ENCODE peak calls at places on chromosome 21, in four cellular contexts. One of them, this sample, is unnamed.

GRCh38 chr21:16302851-16303282 is 573.1 kb downstream of the USP25 start:
- DNase-seq in K562: no peak
- DNase-seq in H1: no peak
- DNase-seq in GM12878: no peak
- DNase-seq in this sample: no peak

GRCh38 chr21:39601194-39601940 is 11.4 kb upstream of the B3GALT5 start:
- DNase-seq in K562: no peak
- DNase-seq in H1: no peak
- DNase-seq in GM12878: no peak
- DNase-seq in this sample: no peak

GRCh38 chr21:37490084-37490483 is 123.5 kb downstream of the DYRK1A start:
- DNase-seq in GM12878: no peak
- DNase-seq in H1: no peak
- DNase-seq in K562: no peak
- DNase-seq in this sample: no peak

GRCh38 chr21:18725653-18726052 is 322.1 kb upstream of the TMPRSS15 start:
- DNase-seq in K562: no peak
- DNase-seq in GM12878: no peak
- DNase-seq in H1: no peak
- DNase-seq in this sample: no peak

GRCh38 chr21:38841472-38841871 is 35.7 kb downstream of the ETS2 start:
- DNase-seq in K562: no peak
- DNase-seq in GM12878: no peak
- DNase-seq in H1: no peak
- DNase-seq in this sample: no peak

GRCh38 chr21:39353295-39353694 is 4.4 kb upstream of the HMGN1 start:
- DNase-seq in K562: no peak
- DNase-seq in GM12878: no peak
- DNase-seq in H1: no peak
- DNase-seq in this sample: no peak

GRCh38 chr21:23968722-23969647 is 1638.3 kb downstream of the MRPL39 start:
- DNase-seq in GM12878: peak
- DNase-seq in H1: peak
- DNase-seq in K562: peak
- DNase-seq in this sample: no peak

GRCh38 chr21:39057121-39057520 is 126.1 kb downstream of the PSMG1 start:
- DNase-seq in H1: no peak
- DNase-seq in GM12878: no peak
- DNase-seq in K562: no peak
- DNase-seq in this sample: no peak

GRCh38 chr21:31343680-31344480 is at the start of gene TIAM1:
- DNase-seq in K562: no peak
- DNase-seq in GM12878: no peak
- DNase-seq in H1: peak
- DNase-seq in this sample: no peak

GRCh38 chr21:43277481-43278351 is 108.9 kb downstream of the CRYAA start:
- DNase-seq in H1: no peak
- DNase-seq in K562: no peak
- DNase-seq in GM12878: no peak
- DNase-seq in this sample: no peak

GRCh38 chr21:39911286-39911685 is 44.0 kb downstream of the PCP4 start:
- DNase-seq in H1: no peak
- DNase-seq in K562: no peak
- DNase-seq in GM12878: no peak
- DNase-seq in this sample: no peak

GRCh38 chr21:45074818-45075605 is 632 bp downstream of the ADARB1 start:
- DNase-seq in H1: peak
- DNase-seq in K562: peak
- DNase-seq in GM12878: no peak
- DNase-seq in this sample: no peak

GRCh38 chr21:18478513-18478912 is 74.9 kb upstream of the TMPRSS15 start:
- DNase-seq in K562: no peak
- DNase-seq in H1: no peak
- DNase-seq in GM12878: no peak
- DNase-seq in this sample: no peak

GRCh38 chr21:15003463-15004135 is 61.2 kb downstream of the NRIP1 start:
- DNase-seq in K562: no peak
- DNase-seq in H1: no peak
- DNase-seq in GM12878: no peak
- DNase-seq in this sample: no peak

GRCh38 chr21:16674949-16675348 is 837.9 kb upstream of the CXADR start:
- DNase-seq in GM12878: no peak
- DNase-seq in K562: no peak
- DNase-seq in H1: no peak
- DNase-seq in this sample: no peak

GRCh38 chr21:9772348-9772672 is 749.1 kb upstream of the TPTE start:
- DNase-seq in GM12878: no peak
- DNase-seq in H1: no peak
- DNase-seq in K562: no peak
- DNase-seq in this sample: no peak

GRCh38 chr21:44887807-44888580 is 14.5 kb upstream of the PTTG1IP start:
- DNase-seq in K562: no peak
- DNase-seq in H1: no peak
- DNase-seq in GM12878: no peak
- DNase-seq in this sample: no peak

GRCh38 chr21:37644666-37645065 is 271.6 kb downstream of the KCNJ6 start:
- DNase-seq in GM12878: no peak
- DNase-seq in K562: no peak
- DNase-seq in H1: no peak
- DNase-seq in this sample: no peak

GRCh38 chr21:21845901-21846396 is 847.7 kb downstream of the NCAM2 start:
- DNase-seq in GM12878: no peak
- DNase-seq in H1: no peak
- DNase-seq in K562: no peak
- DNase-seq in this sample: no peak

GRCh38 chr21:43317959-43318358 is 109.0 kb downstream of the SIK1 start:
- DNase-seq in K562: peak
- DNase-seq in GM12878: no peak
- DNase-seq in H1: no peak
- DNase-seq in this sample: no peak

GRCh38 chr21:44423312-44423821 is 31.9 kb upstream of the LRRC3 start:
- DNase-seq in K562: no peak
- DNase-seq in GM12878: no peak
- DNase-seq in H1: no peak
- DNase-seq in this sample: no peak

GRCh38 chr21:14901482-14901958 is 163.3 kb downstream of the NRIP1 start:
- DNase-seq in GM12878: no peak
- DNase-seq in H1: no peak
- DNase-seq in K562: no peak
- DNase-seq in this sample: peak

GRCh38 chr21:36706951-36707762 is 8.2 kb downstream of the SIM2 start:
- DNase-seq in H1: peak
- DNase-seq in K562: no peak
- DNase-seq in GM12878: no peak
- DNase-seq in this sample: no peak

DNA sequence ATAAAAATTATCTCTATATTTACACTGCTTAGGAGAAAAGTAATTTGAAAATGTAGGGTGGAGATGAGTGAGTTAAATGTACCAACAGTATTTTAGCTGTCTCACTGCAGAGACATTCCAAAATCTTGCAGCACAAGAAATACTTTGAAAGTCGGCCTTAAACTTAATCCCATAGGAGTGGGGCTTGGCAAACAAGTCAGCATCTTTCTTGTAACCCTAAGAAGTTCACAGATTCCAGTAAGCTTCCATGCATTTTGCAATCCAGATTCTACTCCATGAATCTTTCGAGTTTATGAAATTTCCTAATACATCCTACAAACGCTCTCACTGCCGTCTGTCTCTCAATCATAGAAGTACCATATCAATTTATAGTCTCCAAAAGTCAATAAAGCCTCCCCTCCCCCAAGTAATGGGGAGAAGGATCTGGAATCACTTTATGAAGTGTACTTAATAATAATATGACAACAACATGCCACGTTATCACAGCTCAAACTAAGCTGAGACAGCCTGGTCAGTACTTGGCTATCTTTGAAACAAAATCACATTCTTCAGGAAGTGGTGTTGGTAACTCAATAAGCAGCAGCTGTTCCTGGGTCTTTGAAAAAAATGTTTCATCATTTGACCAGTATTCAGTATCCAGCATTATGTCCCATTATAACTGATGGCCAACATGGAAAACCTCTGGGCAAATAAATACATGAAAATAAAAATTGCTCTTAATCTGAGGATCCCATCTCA is 317.4 kb upstream of the RUNX1 start:
- DNase-seq in GM12878: no peak
- DNase-seq in K562: no peak
- DNase-seq in H1: no peak
- DNase-seq in this sample: no peak
- TF ChIP-seq YY1 in GM12878: no peak
- TF ChIP-seq YY1 in K562: no peak
- TF ChIP-seq YY1 in H1: no peak
- TF ChIP-seq YY1 in this sample: no peak

GRCh38 chr21:33364830-33365229 is 38.4 kb upstream of the IFNGR2 start:
- DNase-seq in GM12878: no peak
- DNase-seq in K562: no peak
- DNase-seq in H1: no peak
- DNase-seq in this sample: no peak

GRCh38 chr21:33360281-33360680 is 35.5 kb downstream of the IFNAR1 start:
- DNase-seq in H1: no peak
- DNase-seq in K562: no peak
- DNase-seq in GM12878: no peak
- DNase-seq in this sample: no peak

GRCh38 chr21:33360871-33361602 is 36.3 kb downstream of the IFNAR1 start:
- DNase-seq in GM12878: peak
- DNase-seq in H1: peak
- DNase-seq in K562: peak
- DNase-seq in this sample: no peak

GRCh38 chr21:33359446-33359845 is 34.7 kb downstream of the IFNAR1 start:
- DNase-seq in GM12878: no peak
- DNase-seq in H1: no peak
- DNase-seq in K562: no peak
- DNase-seq in this sample: no peak

GRCh38 chr21:33362044-33362555 is 37.3 kb downstream of the IFNAR1 start:
- DNase-seq in GM12878: no peak
- DNase-seq in H1: peak
- DNase-seq in K562: no peak
- DNase-seq in this sample: no peak
- TF ChIP-seq POLR2AphosphoS5 in GM12878: peak
- TF ChIP-seq POLR2AphosphoS5 in H1: peak
- TF ChIP-seq POLR2AphosphoS5 in K562: no peak
- TF ChIP-seq POLR2AphosphoS5 in this sample: no peak

GRCh38 chr21:25569084-25569483 is 38.2 kb downstream of the MRPL39 start:
- DNase-seq in GM12878: no peak
- DNase-seq in H1: no peak
- DNase-seq in K562: no peak
- DNase-seq in this sample: no peak
- TF ChIP-seq EGR1 in GM12878: no peak
- TF ChIP-seq EGR1 in H1: no peak
- TF ChIP-seq EGR1 in K562: no peak
- TF ChIP-seq EGR1 in this sample: no peak

DNA sequence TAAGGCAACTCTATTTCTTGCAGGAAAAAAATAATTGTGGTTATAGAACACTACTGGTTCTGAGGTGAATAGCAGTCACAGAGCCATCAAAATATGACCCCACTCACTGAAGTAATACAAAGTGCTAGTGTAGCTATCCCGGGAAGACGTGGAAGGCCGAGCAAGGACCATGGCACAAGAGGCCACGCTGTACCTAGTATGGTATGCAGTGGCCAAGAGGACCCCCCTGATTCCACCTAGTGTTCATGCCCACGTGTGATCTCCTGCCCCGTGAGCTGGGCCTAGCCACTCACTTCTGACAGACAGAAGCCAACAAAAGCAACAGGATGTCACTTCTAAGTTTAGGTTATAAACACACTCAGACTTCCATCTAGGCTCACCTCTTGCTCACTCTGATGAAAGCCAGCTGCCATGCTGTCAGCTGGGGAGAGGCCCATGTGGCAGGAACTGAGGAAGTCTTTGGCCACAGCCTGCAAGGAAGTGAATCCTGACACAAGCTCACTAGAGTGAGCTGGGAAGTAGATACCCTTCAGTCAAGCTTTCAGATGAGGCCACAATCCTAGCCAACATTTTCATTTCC is 21.7 kb upstream of the LSS start:
- DNase-seq in H1: no peak
- DNase-seq in K562: no peak
- DNase-seq in GM12878: no peak
- DNase-seq in this sample: no peak
- TF ChIP-seq YY1 in H1: no peak
- TF ChIP-seq YY1 in K562: no peak
- TF ChIP-seq YY1 in GM12878: no peak
- TF ChIP-seq YY1 in this sample: no peak

DNA sequence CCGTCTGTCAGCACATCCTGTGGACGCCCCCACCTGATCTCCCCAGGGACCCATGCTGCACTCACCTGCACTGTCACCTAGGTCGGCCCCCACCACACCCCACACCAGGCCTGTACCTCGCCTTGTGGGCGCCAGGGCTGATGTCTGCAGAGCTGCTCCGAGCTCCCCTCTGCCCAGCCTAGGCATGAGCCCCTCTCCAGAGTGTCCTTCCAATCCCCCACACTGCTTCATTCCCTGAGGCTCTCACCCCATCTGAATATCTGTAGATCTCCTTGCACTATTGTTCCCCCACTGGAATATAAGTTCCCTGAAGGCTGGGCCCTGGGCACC is 12.2 kb downstream of the UMODL1 start:
- DNase-seq in H1: no peak
- DNase-seq in K562: no peak
- DNase-seq in GM12878: no peak
- DNase-seq in this sample: no peak
- TF ChIP-seq POLR2AphosphoS5 in H1: no peak
- TF ChIP-seq POLR2AphosphoS5 in K562: no peak
- TF ChIP-seq POLR2AphosphoS5 in GM12878: no peak
- TF ChIP-seq POLR2AphosphoS5 in this sample: no peak

GRCh38 chr21:46253610-46254124 is 25.1 kb upstream of the LSS start:
- DNase-seq in K562: peak
- DNase-seq in GM12878: peak
- DNase-seq in H1: no peak
- DNase-seq in this sample: no peak
- TF ChIP-seq EGR1 in K562: no peak
- TF ChIP-seq EGR1 in GM12878: no peak
- TF ChIP-seq EGR1 in H1: no peak
- TF ChIP-seq EGR1 in this sample: no peak